ENCODE peak calls at places on chromosome 11, in five cellular contexts. J is upper lobe of right lung, C is HCT116, O is SJSA1, P is pancreas. A is an unnamed sample.

GRCh38 chr11:47348859-47349258 is 3.6 kb downstream of the MYBPC3 start:
- DNase-seq in J (no peak), C (peak; percentile 32), O (no peak), P (no peak), A (no peak)

GRCh38 chr11:61791737-61792309 is 576 bp downstream of the TMEM258 start:
- DNase-seq in J (no peak), C (peak; percentile 63), O (peak; percentile 94), P (peak; percentile 74), A (peak; percentile 33)

GRCh38 chr11:133443361-133443760 is 88.9 kb downstream of the OPCML start:
- DNase-seq in J (no peak), C (no peak), O (no peak), P (no peak), A (no peak)

GRCh38 chr11:129703846-129704245 is 111.8 kb upstream of the TMEM45B start:
- DNase-seq in J (no peak), C (no peak), O (no peak), P (no peak), A (no peak)

GRCh38 chr11:117002639-117003305 is 95.5 kb downstream of the SIK3 start:
- DNase-seq in J (no peak), C (no peak), O (no peak), P (no peak), A (no peak)

GRCh38 chr11:1281326-1281973 is 28.0 kb downstream of the TOLLIP start:
- DNase-seq in J (no peak), C (no peak), O (no peak), P (no peak), A (no peak)

GRCh38 chr11:78742430-78742829 is 167.8 kb upstream of the NARS2 start:
- DNase-seq in J (peak; percentile 77), C (no peak), O (no peak), P (peak; percentile 93), A (peak; percentile 85)

GRCh38 chr11:46063138-46063537 is 58.1 kb downstream of the PHF21A start:
- DNase-seq in J (no peak), C (no peak), O (no peak), P (no peak), A (no peak)

GRCh38 chr11:4882543-4882942 is 843 bp downstream of the OR51T1 start:
- DNase-seq in J (no peak), C (no peak), O (no peak), P (no peak), A (no peak)

GRCh38 chr11:8232414-8232813 is 31.3 kb downstream of the LMO1 start:
- DNase-seq in J (peak; percentile 22), C (no peak), O (no peak), P (no peak), A (no peak)

GRCh38 chr11:15697437-15698236 is 582.9 kb downstream of the INSC start:
- DNase-seq in J (no peak), C (no peak), O (peak; percentile 31), P (peak; percentile 29), A (no peak)
- H3K4me1 ChIP-seq in J (no peaks in the 10 kb centered on the region), C (no peaks in the 10 kb centered on the region), O (peaks cover 7% of the 10 kb centered on the region), P (peaks cover 11% of the 10 kb centered on the region), A (no peaks in the 10 kb centered on the region)

DNA sequence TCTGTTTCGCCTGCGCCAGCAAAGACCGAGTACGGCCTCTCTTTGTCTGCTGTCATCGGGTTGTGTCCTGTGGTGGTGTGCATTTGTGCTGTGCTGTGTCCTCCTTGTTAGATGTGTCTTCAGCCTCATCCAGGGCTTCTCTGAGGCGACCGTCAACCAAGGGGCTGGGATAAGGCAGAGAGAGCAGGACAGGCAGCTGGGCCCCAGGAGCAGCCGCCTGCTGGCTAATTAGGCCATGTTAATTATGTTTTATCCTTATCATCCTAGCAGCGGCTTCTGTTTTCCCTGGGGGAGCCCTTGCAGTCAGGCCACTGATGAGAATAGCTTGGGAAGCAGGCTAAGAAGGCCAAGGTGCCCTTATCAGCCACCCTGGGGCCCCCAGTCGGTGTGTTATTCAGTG is 40.7 kb upstream of the TTC12 start:
- DNase-seq in J (no peak), C (no peak), O (no peak), P (no peak), A (no peak)
- H3K4me1 ChIP-seq in J (no peaks in the 10 kb centered on the region), C (no peaks in the 10 kb centered on the region), O (no peaks in the 10 kb centered on the region), P (no peaks in the 10 kb centered on the region), A (no peaks in the 10 kb centered on the region)

DNA sequence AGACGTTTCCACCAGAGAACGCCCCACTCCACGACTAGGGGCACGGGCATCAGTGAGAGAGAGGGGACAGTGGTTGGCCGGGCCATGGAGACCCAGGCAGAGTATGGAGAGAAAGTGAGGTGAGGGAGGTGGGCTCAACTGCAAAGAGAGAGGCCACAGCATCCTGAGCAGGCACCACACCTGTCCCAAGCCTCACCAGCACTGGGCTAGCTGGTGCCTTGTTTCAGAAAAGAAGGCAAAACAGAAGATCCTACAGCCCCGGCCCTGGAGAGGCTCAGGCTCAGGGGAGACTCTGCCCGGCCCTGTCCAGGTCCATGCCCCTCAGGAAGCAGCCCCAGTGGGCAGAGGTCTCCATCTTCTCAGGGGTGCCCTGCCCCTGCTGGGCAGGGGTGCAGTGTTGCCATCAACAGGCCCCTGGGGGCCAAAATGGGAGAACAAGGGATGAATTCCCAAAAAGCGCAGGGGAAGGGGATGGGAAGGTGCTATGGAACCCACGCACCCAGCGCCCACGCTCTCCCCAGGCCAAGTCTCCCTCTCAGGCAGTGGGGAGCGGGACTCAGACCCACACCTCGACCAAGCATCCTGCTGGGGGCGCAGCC is 6.0 kb downstream of the TSPAN32 start:
- DNase-seq in J (no peak), C (no peak), O (no peak), P (no peak), A (no peak)
- H3K4me1 ChIP-seq in J (peaks cover 38% of the 10 kb centered on the region), C (no peaks in the 10 kb centered on the region), O (peaks cover 78% of the 10 kb centered on the region), P (peaks cover 18% of the 10 kb centered on the region), A (no peaks in the 10 kb centered on the region)

DNA sequence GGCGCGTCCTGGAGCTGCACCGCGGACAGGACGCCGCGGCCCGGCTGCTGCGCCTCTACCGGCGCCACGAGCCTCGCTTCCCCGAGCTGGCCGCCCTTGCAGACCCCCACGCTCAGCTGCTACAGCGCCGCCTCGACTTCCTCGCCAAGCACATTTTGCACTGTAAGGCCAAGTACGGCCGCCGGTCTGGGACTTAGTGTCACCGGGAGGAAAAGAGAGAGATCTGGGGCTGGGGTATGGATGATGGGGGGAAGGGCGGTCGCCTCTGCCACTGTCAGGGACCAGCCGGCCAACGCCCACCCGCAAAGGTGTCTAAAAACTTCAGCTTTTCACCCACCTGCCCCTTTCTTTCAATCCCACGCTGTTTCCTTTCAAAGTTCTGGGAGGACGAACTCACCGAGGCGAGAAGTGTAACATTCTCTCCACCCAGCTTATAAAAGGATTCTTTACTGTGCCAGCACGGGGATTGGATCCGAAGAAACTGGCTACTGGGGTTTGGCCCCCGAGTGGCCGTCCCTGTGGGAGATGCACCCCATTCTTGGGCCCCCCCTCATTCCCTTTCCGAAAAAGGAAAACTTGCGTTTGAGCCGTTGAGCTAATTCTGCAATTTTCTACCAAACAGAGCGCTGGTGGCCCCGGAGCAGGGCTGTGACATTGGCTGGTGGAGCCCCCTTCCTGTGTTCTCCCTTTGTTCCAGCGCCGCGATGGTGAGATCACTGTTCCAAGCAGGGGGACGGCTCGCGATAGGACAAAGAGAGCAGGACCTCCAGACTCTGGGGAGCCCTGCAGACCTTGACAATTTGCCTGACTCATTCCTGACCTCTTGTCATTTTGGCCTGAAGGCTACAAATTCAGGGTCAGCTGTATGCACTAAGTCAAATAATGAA is 1.7 kb downstream of the FJX1 start:
- DNase-seq in J (no peak), C (no peak), O (peak; percentile 82), P (peak; percentile 12), A (no peak)
- H3K4me1 ChIP-seq in J (peaks cover 19% of the 10 kb centered on the region), C (peaks cover 12% of the 10 kb centered on the region), O (peaks cover 75% of the 10 kb centered on the region), P (peaks cover 12% of the 10 kb centered on the region), A (peaks cover 21% of the 10 kb centered on the region)

GRCh38 chr11:12169822-12170221 is 59.4 kb downstream of the MICAL2 start:
- DNase-seq in J (peak; percentile 16), C (no peak), O (no peak), P (no peak), A (no peak)
- H3K4me1 ChIP-seq in J (peaks cover 22% of the 10 kb centered on the region), C (peaks cover 63% of the 10 kb centered on the region), O (peaks cover 88% of the 10 kb centered on the region), P (no peaks in the 10 kb centered on the region), A (no peaks in the 10 kb centered on the region)

GRCh38 chr11:114109206-114110090 is 49.9 kb downstream of the ZBTB16 start:
- DNase-seq in J (no peak), C (no peak), O (no peak), P (no peak), A (no peak)
- H3K4me1 ChIP-seq in J (peaks cover 79% of the 10 kb centered on the region), C (no peaks in the 10 kb centered on the region), O (no peaks in the 10 kb centered on the region), P (peaks cover 25% of the 10 kb centered on the region), A (peaks cover 26% of the 10 kb centered on the region)

GRCh38 chr11:88335284-88335683 is 2.3 kb downstream of the CTSC start:
- DNase-seq in J (no peak), C (no peak), O (no peak), P (no peak), A (no peak)

GRCh38 chr11:88341852-88342251 is 4.3 kb upstream of the CTSC start:
- DNase-seq in J (no peak), C (no peak), O (no peak), P (no peak), A (no peak)

GRCh38 chr11:88340366-88340930 is 2.9 kb upstream of the CTSC start:
- DNase-seq in J (no peak), C (no peak), O (no peak), P (no peak), A (no peak)

GRCh38 chr11:88337342-88338222 is at the start of gene CTSC:
- DNase-seq in J (peak; percentile 98), C (peak; percentile 53), O (peak; percentile 72), P (peak; percentile 92), A (peak; percentile 83)

DNA sequence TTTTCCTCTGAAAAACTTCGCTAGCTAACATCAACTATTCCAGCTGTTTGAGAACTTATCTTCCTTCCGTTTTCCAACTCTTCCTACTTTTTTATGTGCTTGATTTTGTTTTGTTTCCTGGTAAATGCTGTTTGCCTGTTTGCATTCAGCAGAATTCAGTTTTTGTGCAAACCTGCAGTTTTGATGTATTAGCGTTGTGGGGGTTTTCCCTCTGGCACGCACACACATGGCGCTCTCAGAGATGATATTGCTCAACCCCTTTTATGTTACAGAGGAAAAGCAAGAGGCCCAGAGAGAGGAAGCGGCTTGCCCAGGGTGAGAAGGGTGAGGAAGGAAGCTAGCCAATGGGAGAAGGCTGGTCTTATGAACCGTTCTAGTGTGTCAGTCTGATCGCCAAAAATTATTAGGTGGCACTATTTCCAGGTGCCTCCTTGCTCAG is 706 bp upstream of the CTSC start:
- DNase-seq in J (peak; percentile 73), C (no peak), O (no peak), P (peak; percentile 50), A (no peak)
- H3K4me1 ChIP-seq in J (peaks cover 22% of the 10 kb centered on the region), C (peaks cover 3% of the 10 kb centered on the region), O (no peaks in the 10 kb centered on the region), P (peaks cover 11% of the 10 kb centered on the region), A (no peaks in the 10 kb centered on the region)

GRCh38 chr11:65895482-65895981 is 4.7 kb downstream of the FOSL1 start:
- DNase-seq in J (no peak), C (no peak), O (no peak), P (no peak), A (no peak)
- H3K4me1 ChIP-seq in J (peaks cover 44% of the 10 kb centered on the region), C (peaks cover 14% of the 10 kb centered on the region), O (peaks cover 66% of the 10 kb centered on the region), P (peaks cover 19% of the 10 kb centered on the region), A (peaks cover 10% of the 10 kb centered on the region)

GRCh38 chr11:76666408-76666807 is 4.1 kb downstream of the LRRC32 start:
- DNase-seq in J (peak; percentile 65), C (no peak), O (peak; percentile 67), P (no peak), A (no peak)
- H3K4me1 ChIP-seq in J (peaks cover 32% of the 10 kb centered on the region), C (no peaks in the 10 kb centered on the region), O (peaks cover 26% of the 10 kb centered on the region), P (no peaks in the 10 kb centered on the region), A (no peaks in the 10 kb centered on the region)